ENCODE peak calls at places on chromosomes 4 and X, in ten cellular contexts. Y is H7, E is GM23248, X is transverse colon, I is fibroblast of lung, V is NT2/D1, B is hepatocyte, K is neuronal stem cell, M is Peyer's patch, W is pancreas. T is an unnamed sample. For H3K36me3, the result is how much of the 10 kb centered on the place peaks cover.

GRCh38 chr4:133856736-133857355 is 344.7 kb downstream of the PABPC4L start:
- DNase-seq in Y (no peak), E (peak), X (no peak), I (no peak), V (no peak), B (no peak), K (no peak), M (no peak), W (no peak), T (no peak)

GRCh38 chr4:41028392-41029076 is 185.8 kb downstream of the APBB2 start:
- DNase-seq in Y (no peak), E (peak), X (no peak), I (peak), V (no peak), B (peak), K (no peak), M (no peak), W (no peak), T (peak)

GRCh38 chr4:8079031-8079885 is 79.4 kb downstream of the ABLIM2 start:
- DNase-seq in Y (no peak), E (peak), X (peak), I (no peak), V (no peak), B (peak), K (no peak), M (no peak), W (no peak), T (no peak)

GRCh38 chr4:74117024-74117534 is 18.1 kb upstream of the CXCL2 start:
- DNase-seq in Y (no peak), E (peak), X (peak), I (peak), V (peak), B (peak), K (no peak), M (no peak), W (peak), T (peak)

GRCh38 chrX:2351999-2352995 is 148.5 kb downstream of the DHRSX start:
- DNase-seq in Y (no peak), E (peak), X (no peak), I (peak), V (no peak), B (peak), K (no peak), M (no peak), W (no peak), T (peak)

GRCh38 chr4:126630171-126630570 is 1002.6 kb upstream of the INTU start:
- DNase-seq in Y (no peak), E (peak), X (no peak), I (peak), V (no peak), B (peak), K (no peak), M (no peak), W (no peak), T (no peak)

GRCh38 chr4:56129431-56129861 is 180.7 kb downstream of the CEP135 start:
- DNase-seq in Y (peak), E (no peak), X (peak), I (no peak), V (no peak), B (peak), K (no peak), M (peak), W (no peak), T (no peak)

GRCh38 chrX:1336331-1337143 is at the start of gene IL3RA:
- DNase-seq in Y (no peak), E (peak), X (peak), I (no peak), V (no peak), B (peak), K (no peak), M (no peak), W (no peak), T (peak)

GRCh38 chr4:8142556-8142955 is 16.1 kb downstream of the ABLIM2 start:
- DNase-seq in Y (no peak), E (no peak), X (no peak), I (no peak), V (no peak), B (no peak), K (no peak), M (no peak), W (no peak), T (no peak)

GRCh38 chr4:40157444-40157843 is 39.4 kb upstream of the RHOH start:
- DNase-seq in Y (no peak), E (no peak), X (no peak), I (peak), V (no peak), B (no peak), K (no peak), M (no peak), W (no peak), T (no peak)

GRCh38 chrX:133444952-133445831 is 29.9 kb upstream of the GPC4 start:
- DNase-seq in Y (peak), E (peak), X (peak), I (peak), V (no peak), B (peak), K (no peak), M (no peak), W (peak), T (no peak)

GRCh38 chr4:167885872-167886271 is 206.5 kb upstream of the ANXA10 start:
- DNase-seq in Y (no peak), E (no peak), X (no peak), I (peak), V (no peak), B (no peak), K (no peak), M (no peak), W (no peak), T (no peak)

GRCh38 chr4:7417639-7418038 is 17.1 kb downstream of the PSAPL1 start:
- DNase-seq in Y (no peak), E (no peak), X (peak), I (no peak), V (no peak), B (no peak), K (no peak), M (no peak), W (no peak), T (no peak)

GRCh38 chrX:155218777-155219176 is 2.5 kb downstream of the VBP1 start:
- DNase-seq in Y (no peak), E (no peak), X (no peak), I (no peak), V (no peak), B (no peak), K (no peak), M (no peak), W (no peak), T (no peak)
- H3K4me3 ChIP-seq in Y (no peak), E (no peak), X (no peak), I (no peak), V (no peak), B (no peak), K (no peak), M (no peak), W (no peak), T (no peak)

DNA sequence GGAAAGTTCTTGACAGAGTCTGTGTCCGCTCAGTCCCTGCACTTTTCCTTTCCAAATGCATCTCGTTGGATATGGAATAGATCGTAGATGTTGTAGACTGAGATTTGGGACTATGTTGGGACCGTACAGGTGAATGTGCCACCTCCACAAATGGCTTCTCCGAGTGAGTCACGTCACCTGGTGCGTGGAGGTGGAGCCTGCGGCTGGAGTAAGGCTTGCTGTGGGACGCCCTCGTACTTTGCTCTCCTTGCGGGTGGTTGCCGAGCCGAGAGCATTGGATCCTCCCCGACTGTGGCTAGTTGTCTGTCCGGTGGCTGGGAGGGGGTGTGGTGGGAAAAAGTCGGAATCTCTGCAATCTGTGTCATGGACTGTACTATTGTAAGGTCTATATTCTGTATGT is 60.5 kb downstream of the NELFA start:
- DNase-seq in Y (no peak), E (no peak), X (no peak), I (no peak), V (no peak), B (no peak), K (no peak), M (no peak), W (no peak), T (no peak)
- H3K36me3 ChIP-seq in Y (under half), E (under half), X (under half), I (under half), V (half or more), B (under half), K (half or more), M (under half), W (under half), T (under half)

DNA sequence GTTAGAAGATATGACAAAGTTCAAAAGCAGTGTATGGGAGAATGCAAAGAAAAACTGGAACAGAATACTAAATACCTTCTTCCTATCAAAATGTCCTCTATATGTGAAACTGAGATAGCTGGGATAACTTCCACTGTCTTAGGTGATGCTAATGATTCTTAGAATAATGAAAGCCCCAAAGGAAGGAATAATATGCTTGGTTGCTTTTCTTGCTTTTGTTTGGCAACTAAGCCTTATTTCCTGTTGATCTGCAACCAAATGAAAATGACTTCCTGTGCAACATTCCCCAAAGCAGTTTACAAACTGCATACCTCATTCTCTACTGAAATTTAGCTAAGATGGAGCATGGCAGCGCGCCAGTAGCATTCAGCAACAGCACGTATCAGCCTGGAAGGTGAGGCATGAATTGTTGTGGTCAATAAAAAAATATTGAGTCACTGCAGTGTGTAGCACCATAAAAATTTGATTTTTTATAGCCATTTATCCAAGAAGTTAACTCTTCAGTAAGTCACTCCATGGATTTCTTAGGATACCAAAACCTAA is 18.7 kb downstream of the NDNF start:
- DNase-seq in Y (no peak), E (peak), X (peak), I (no peak), V (no peak), B (no peak), K (no peak), M (no peak), W (no peak), T (peak)
- H3K4me3 ChIP-seq in Y (no peak), E (no peak), X (no peak), I (no peak), V (no peak), B (no peak), K (no peak), M (no peak), W (no peak), T (no peak)

DNA sequence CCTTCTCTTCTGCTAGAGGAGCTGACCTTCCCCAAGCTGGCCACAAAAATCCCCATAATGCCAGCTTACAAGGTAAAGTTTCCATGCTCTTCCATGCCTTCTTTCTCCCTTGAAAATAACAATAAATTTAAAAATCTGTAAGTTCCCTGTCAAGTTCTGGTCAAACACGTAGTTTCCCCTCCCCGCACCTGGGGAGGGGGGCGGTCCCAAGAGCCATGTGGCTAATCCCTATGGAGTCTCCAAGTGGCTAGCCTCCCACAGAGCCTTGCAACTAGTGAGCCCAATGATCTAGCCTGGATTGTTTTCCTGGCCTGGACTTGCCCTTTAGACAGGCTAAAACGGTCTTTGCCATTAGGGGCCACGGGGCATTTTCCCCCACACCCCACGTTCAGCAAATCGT is 2.1 kb upstream of the NRK start:
- DNase-seq in Y (peak), E (no peak), X (no peak), I (no peak), V (no peak), B (no peak), K (no peak), M (no peak), W (no peak), T (no peak)
- H3K36me3 ChIP-seq in Y (under half), E (under half), X (under half), I (under half), V (under half), B (under half), K (under half), M (under half), W (under half), T (under half)

DNA sequence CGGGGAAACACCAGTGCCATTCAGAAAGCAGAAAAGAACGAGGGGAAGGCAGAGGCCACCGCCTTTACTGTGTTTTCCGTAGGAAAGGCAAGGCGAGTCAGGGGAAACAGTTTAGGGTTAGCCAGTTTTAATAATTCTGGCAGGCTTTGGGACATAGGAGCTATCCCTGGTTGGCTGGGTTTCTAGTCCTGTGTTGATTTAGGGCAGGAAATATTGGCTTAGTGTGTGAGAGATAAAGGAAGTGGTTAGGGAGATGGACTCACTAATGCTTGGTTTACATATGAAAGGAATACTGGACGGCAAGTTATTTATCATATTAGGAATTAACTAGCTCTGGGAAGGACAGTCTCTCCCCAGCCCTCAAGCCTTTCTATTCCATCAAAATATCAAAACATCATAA is 53.1 kb downstream of the SYNPO2 start:
- DNase-seq in Y (no peak), E (no peak), X (no peak), I (peak), V (no peak), B (no peak), K (no peak), M (no peak), W (no peak), T (no peak)
- H3K4me3 ChIP-seq in Y (no peak), E (no peak), X (no peak), I (no peak), V (no peak), B (no peak), K (no peak), M (no peak), W (no peak), T (no peak)

GRCh38 chr4:2257361-2258001 is 4.4 kb downstream of the MXD4 start:
- DNase-seq in Y (peak), E (no peak), X (peak), I (no peak), V (no peak), B (no peak), K (no peak), M (no peak), W (peak), T (no peak)

GRCh38 chr4:2258091-2259035 is 3.5 kb downstream of the MXD4 start:
- DNase-seq in Y (peak), E (no peak), X (peak), I (no peak), V (no peak), B (no peak), K (no peak), M (no peak), W (peak), T (no peak)

GRCh38 chr4:2256156-2256731 is 5.7 kb downstream of the MXD4 start:
- DNase-seq in Y (peak), E (no peak), X (peak), I (no peak), V (no peak), B (no peak), K (no peak), M (no peak), W (peak), T (no peak)

GRCh38 chr4:2255501-2256155 is 6.3 kb downstream of the MXD4 start:
- DNase-seq in Y (peak), E (no peak), X (peak), I (no peak), V (no peak), B (peak), K (no peak), M (peak), W (peak), T (no peak)

GRCh38 chr4:2256781-2257191 is 5.1 kb downstream of the MXD4 start:
- DNase-seq in Y (peak), E (no peak), X (peak), I (no peak), V (no peak), B (no peak), K (no peak), M (no peak), W (peak), T (no peak)
- H3K36me3 ChIP-seq in Y (under half), E (under half), X (under half), I (under half), V (under half), B (under half), K (half or more), M (under half), W (under half), T (under half)

GRCh38 chr4:53906786-53907185 is 157.6 kb downstream of the CHIC2 start:
- DNase-seq in Y (no peak), E (no peak), X (no peak), I (peak), V (no peak), B (no peak), K (no peak), M (no peak), W (no peak), T (no peak)

GRCh38 chr4:53907772-53908171 is 156.6 kb downstream of the CHIC2 start:
- DNase-seq in Y (no peak), E (no peak), X (no peak), I (no peak), V (no peak), B (no peak), K (no peak), M (no peak), W (no peak), T (no peak)

GRCh38 chr4:53908661-53909078 is 155.7 kb downstream of the CHIC2 start:
- DNase-seq in Y (peak), E (peak), X (peak), I (peak), V (no peak), B (peak), K (peak), M (no peak), W (peak), T (peak)

GRCh38 chr4:53905281-53905934 is 159.0 kb downstream of the CHIC2 start:
- DNase-seq in Y (no peak), E (peak), X (no peak), I (peak), V (no peak), B (peak), K (no peak), M (no peak), W (no peak), T (no peak)

DNA sequence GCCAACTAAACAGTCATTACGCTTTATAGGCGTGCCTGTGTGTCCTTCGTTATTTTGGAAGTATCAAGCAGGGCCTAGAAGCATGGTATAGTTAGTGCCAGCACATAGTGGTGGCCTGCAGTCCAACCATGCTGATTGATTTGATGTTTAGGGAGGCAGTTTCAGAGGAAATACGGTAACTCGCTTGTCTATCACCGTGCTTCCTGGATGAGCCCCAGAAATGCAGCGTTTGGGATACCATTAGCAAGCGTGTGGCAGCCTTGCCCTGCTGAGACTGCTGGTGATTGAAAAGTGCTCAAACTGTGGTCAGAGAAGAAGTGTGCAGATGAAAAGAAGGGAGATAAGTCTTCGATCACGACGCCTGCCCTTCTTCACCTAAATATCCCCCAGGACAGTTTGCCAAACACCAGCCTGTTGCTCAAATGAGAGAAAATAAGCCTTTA is 158.4 kb downstream of the CHIC2 start:
- DNase-seq in Y (peak), E (peak), X (peak), I (peak), V (peak), B (peak), K (peak), M (no peak), W (peak), T (peak)
- H3K4me3 ChIP-seq in Y (no peak), E (peak), X (no peak), I (peak), V (no peak), B (peak), K (no peak), M (peak), W (no peak), T (peak)

DNA sequence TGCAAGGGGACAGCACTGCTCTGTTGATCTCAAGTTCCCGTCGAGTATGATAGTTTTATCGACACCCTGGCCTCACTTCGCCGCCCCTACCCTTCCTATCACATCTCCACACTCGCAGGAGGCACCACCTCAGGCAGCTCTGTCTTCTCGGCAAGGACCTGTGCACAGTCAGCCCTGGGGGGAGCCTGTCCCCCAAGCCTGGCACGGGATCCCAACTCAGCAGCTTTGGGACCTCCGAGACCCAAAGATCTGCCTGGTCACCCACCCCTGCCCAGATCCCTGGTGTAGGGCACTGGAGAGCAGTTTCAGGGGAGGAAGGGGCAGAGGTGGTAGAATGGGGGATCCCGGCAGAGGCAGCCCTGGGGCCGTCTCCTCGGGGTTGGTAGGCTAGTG is 18.0 kb upstream of the UBA1 start:
- DNase-seq in Y (peak), E (no peak), X (no peak), I (no peak), V (no peak), B (no peak), K (no peak), M (no peak), W (no peak), T (no peak)
- H3K36me3 ChIP-seq in Y (under half), E (under half), X (under half), I (under half), V (half or more), B (under half), K (half or more), M (under half), W (under half), T (under half)

T was measured in brain microvascular endothelial cell.